ENCODE peak calls at places on chromosome 14, in seven cellular contexts. K, Z, O, X, A, C and P are unnamed samples.

GRCh38 chr14:21093769-21094681 is 4.4 kb downstream of the ZNF219 start:
- DNase-seq in X (no peak), C (peak; percentile 74), A (peak; percentile 84), Z (peak; percentile 64), K (no peak), O (no peak), P (peak; percentile 95)

GRCh38 chr14:53793790-53794560 is 162.7 kb downstream of the BMP4 start:
- DNase-seq in K (no peak), A (peak; percentile 50), C (no peak), X (no peak), O (no peak), Z (no peak), P (peak; percentile 43)

GRCh38 chr14:102928412-102929348 is 6.2 kb downstream of the AMN start:
- DNase-seq in Z (no peak), C (peak; percentile 89), A (no peak), K (peak; percentile 39), X (no peak), O (peak; percentile 46), P (peak; percentile 92)

GRCh38 chr14:21987937-21988336 is 314.3 kb upstream of the OR4E1 start:
- DNase-seq in C (peak; percentile 15), O (no peak), X (peak; percentile 53), K (no peak), Z (peak; percentile 26), A (no peak), P (peak; percentile 72)

GRCh38 chr14:92040431-92041040 is 677 bp upstream of the TRIP11 start:
- DNase-seq in Z (peak; percentile 17), K (no peak), X (peak; percentile 34), C (no peak), O (no peak), A (peak; percentile 23), P (peak; percentile 63)

GRCh38 chr14:106845286-106846087 is 1319.1 kb downstream of the TMEM121 start:
- DNase-seq in A (no peak), C (no peak), O (no peak), X (no peak), Z (no peak), K (no peak), P (no peak)

GRCh38 chr14:89625208-89625987 is 208.4 kb upstream of the FOXN3 start:
- DNase-seq in C (no peak), Z (no peak), X (no peak), A (peak; percentile 51), O (no peak), K (no peak), P (peak; percentile 64)

GRCh38 chr14:29926701-29927595 is 699 bp downstream of the PRKD1 start:
- DNase-seq in Z (peak; percentile 32), K (no peak), X (peak; percentile 48), O (no peak), C (peak; percentile 67), A (peak; percentile 46), P (peak; percentile 84)

GRCh38 chr14:35250319-35250718 is 41.9 kb upstream of the PSMA6 start:
- DNase-seq in Z (no peak), C (no peak), O (no peak), A (no peak), X (no peak), K (no peak), P (no peak)

GRCh38 chr14:98711453-98711852 is 560.5 kb downstream of the BCL11B start:
- DNase-seq in Z (no peak), K (no peak), O (no peak), X (no peak), C (no peak), A (no peak), P (no peak)

GRCh38 chr14:100405752-100406455 is 82.8 kb downstream of the SLC25A47 start:
- DNase-seq in K (no peak), X (no peak), A (peak; percentile 69), C (no peak), O (no peak), Z (no peak), P (no peak)

GRCh38 chr14:93939304-93940229 is 12.4 kb downstream of the FAM181A start:
- DNase-seq in A (peak; percentile 34), Z (peak; percentile 55), X (peak; percentile 89), K (peak; percentile 85), O (peak; percentile 72), C (peak; percentile 95), P (peak; percentile 89)

GRCh38 chr14:94423465-94424056 is 29.0 kb downstream of the SERPINA11 start:
- DNase-seq in O (peak; percentile 54), X (peak; percentile 78), C (peak; percentile 81), K (no peak), A (peak; percentile 63), Z (peak; percentile 41), P (peak; percentile 89)

GRCh38 chr14:37595809-37596595 is 573 bp downstream of the TTC6 start:
- DNase-seq in O (no peak), Z (no peak), C (peak; percentile 41), X (peak; percentile 36), A (peak; percentile 98), K (peak; percentile 58), P (no peak)

GRCh38 chr14:74611672-74612345 is at the start of gene LTBP2:
- DNase-seq in Z (no peak), K (no peak), X (no peak), A (no peak), O (no peak), C (peak; percentile 50), P (peak; percentile 60)

GRCh38 chr14:36976571-36977023 is 195.8 kb downstream of the SLC25A21 start:
- DNase-seq in C (no peak), O (no peak), A (no peak), Z (no peak), K (no peak), X (no peak), P (no peak)

GRCh38 chr14:91968280-91968679 is 20.8 kb upstream of the FBLN5 start:
- DNase-seq in O (no peak), A (no peak), X (no peak), K (no peak), Z (no peak), C (no peak), P (no peak)

GRCh38 chr14:77406086-77406485 is 17.2 kb downstream of the NOXRED1 start:
- DNase-seq in K (no peak), C (no peak), A (no peak), O (no peak), Z (no peak), X (no peak), P (no peak)

GRCh38 chr14:33275879-33276278 is 337.2 kb downstream of the NPAS3 start:
- DNase-seq in O (no peak), Z (no peak), A (no peak), K (no peak), C (no peak), X (no peak), P (no peak)